ENCODE peak calls at places on chromosomes 6 and 20, in five cellular contexts. One of them, this sample, is unnamed.

GRCh38 chr20:57047281-57048026 is 219.0 kb downstream of the BMP7 start:
- DNase-seq in right lobe of liver: no peak
- DNase-seq in fibroblast of lung: no peak
- DNase-seq in neural progenitor cell: no peak
- DNase-seq in HepG2: peak; percentile 34
- DNase-seq in this sample: no peak

GRCh38 chr20:13430346-13431002 is 208.3 kb downstream of the TASP1 start:
- DNase-seq in right lobe of liver: no peak
- DNase-seq in fibroblast of lung: no peak
- DNase-seq in neural progenitor cell: no peak
- DNase-seq in HepG2: peak; percentile 92
- DNase-seq in this sample: no peak

GRCh38 chr6:168530653-168531071 is 89.7 kb downstream of the SMOC2 start:
- DNase-seq in right lobe of liver: no peak
- DNase-seq in fibroblast of lung: no peak
- DNase-seq in neural progenitor cell: no peak
- DNase-seq in HepG2: no peak
- DNase-seq in this sample: no peak

GRCh38 chr6:159691963-159692287 is 1.1 kb downstream of the SOD2 start:
- DNase-seq in right lobe of liver: no peak
- DNase-seq in fibroblast of lung: no peak
- DNase-seq in neural progenitor cell: no peak
- DNase-seq in HepG2: peak; percentile 34
- DNase-seq in this sample: no peak

GRCh38 chr6:2432258-2432657 is 186.9 kb upstream of the GMDS start:
- DNase-seq in right lobe of liver: no peak
- DNase-seq in fibroblast of lung: peak; percentile 87
- DNase-seq in neural progenitor cell: no peak
- DNase-seq in HepG2: no peak
- DNase-seq in this sample: no peak

GRCh38 chr6:28496099-28496779 is 19.4 kb downstream of the GPX6 start:
- DNase-seq in right lobe of liver: no peak
- DNase-seq in fibroblast of lung: peak; percentile 29
- DNase-seq in neural progenitor cell: no peak
- DNase-seq in HepG2: peak; percentile 20
- DNase-seq in this sample: no peak

GRCh38 chr6:41371461-41371991 is 36.1 kb downstream of the NCR2 start:
- DNase-seq in right lobe of liver: no peak
- DNase-seq in fibroblast of lung: peak; percentile 40
- DNase-seq in neural progenitor cell: peak; percentile 86
- DNase-seq in HepG2: no peak
- DNase-seq in this sample: no peak

GRCh38 chr6:150753404-150754184 is 111.9 kb upstream of the MTHFD1L start:
- DNase-seq in right lobe of liver: no peak
- DNase-seq in fibroblast of lung: no peak
- DNase-seq in neural progenitor cell: peak; percentile 72
- DNase-seq in HepG2: no peak
- DNase-seq in this sample: no peak

GRCh38 chr6:125986956-125987617 is 747 bp downstream of the TRMT11 start:
- DNase-seq in right lobe of liver: no peak
- DNase-seq in fibroblast of lung: peak; percentile 15
- DNase-seq in neural progenitor cell: no peak
- DNase-seq in HepG2: peak; percentile 63
- DNase-seq in this sample: no peak

GRCh38 chr6:52161689-52162438 is 24.3 kb upstream of the IL17A start:
- DNase-seq in right lobe of liver: no peak
- DNase-seq in fibroblast of lung: no peak
- DNase-seq in neural progenitor cell: no peak
- DNase-seq in HepG2: no peak
- DNase-seq in this sample: no peak

GRCh38 chr20:3871549-3872265 is 17.5 kb upstream of the PANK2 start:
- DNase-seq in right lobe of liver: no peak
- DNase-seq in fibroblast of lung: no peak
- DNase-seq in neural progenitor cell: no peak
- DNase-seq in HepG2: peak; percentile 44
- DNase-seq in this sample: no peak

GRCh38 chr20:1934578-1935573 is 39.7 kb downstream of the SIRPA start:
- DNase-seq in right lobe of liver: no peak
- DNase-seq in fibroblast of lung: peak; percentile 93
- DNase-seq in neural progenitor cell: no peak
- DNase-seq in HepG2: no peak
- DNase-seq in this sample: peak; percentile 59

GRCh38 chr20:1327241-1327653 is 1.7 kb downstream of the SDCBP2 start:
- DNase-seq in right lobe of liver: peak; percentile 42
- DNase-seq in fibroblast of lung: peak; percentile 71
- DNase-seq in neural progenitor cell: no peak
- DNase-seq in HepG2: no peak
- DNase-seq in this sample: no peak

GRCh38 chr6:101738481-101738880 is 345.0 kb downstream of the GRIK2 start:
- DNase-seq in right lobe of liver: no peak
- DNase-seq in fibroblast of lung: no peak
- DNase-seq in neural progenitor cell: no peak
- DNase-seq in HepG2: no peak
- DNase-seq in this sample: no peak

GRCh38 chr20:61671559-61671958 is 394.1 kb downstream of the TAF4 start:
- DNase-seq in right lobe of liver: no peak
- DNase-seq in fibroblast of lung: no peak
- DNase-seq in neural progenitor cell: no peak
- DNase-seq in HepG2: no peak
- DNase-seq in this sample: no peak
- TF ChIP-seq CTCF in right lobe of liver: no peak
- TF ChIP-seq CTCF in fibroblast of lung: no peak
- TF ChIP-seq CTCF in neural progenitor cell: no peak
- TF ChIP-seq CTCF in HepG2: no peak
- TF ChIP-seq CTCF in this sample: no peak

GRCh38 chr6:30283761-30284160 is 43.0 kb upstream of the TRIM39 start:
- DNase-seq in right lobe of liver: no peak
- DNase-seq in fibroblast of lung: peak; percentile 7
- DNase-seq in neural progenitor cell: no peak
- DNase-seq in HepG2: no peak
- DNase-seq in this sample: no peak

GRCh38 chr6:30287139-30287538 is 39.6 kb upstream of the TRIM39 start:
- DNase-seq in right lobe of liver: no peak
- DNase-seq in fibroblast of lung: no peak
- DNase-seq in neural progenitor cell: no peak
- DNase-seq in HepG2: no peak
- DNase-seq in this sample: no peak

DNA sequence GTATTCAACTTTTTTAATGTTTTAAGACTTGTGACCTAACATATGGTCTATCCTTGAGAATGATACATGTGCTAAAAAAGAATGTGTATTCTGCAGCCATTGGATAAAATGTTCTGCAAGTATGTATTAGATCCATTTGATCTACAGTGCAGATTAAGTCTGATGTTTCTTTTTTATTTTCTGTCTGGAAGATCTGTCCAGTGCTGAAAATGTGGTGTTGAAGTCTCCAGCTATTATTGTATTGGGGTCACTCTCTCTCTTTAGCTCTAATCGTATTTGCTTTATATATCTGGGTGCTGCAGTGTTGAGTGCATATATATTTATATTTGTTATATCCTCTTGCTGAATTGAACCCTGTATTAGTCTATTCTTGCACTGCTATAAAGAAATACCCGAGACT is 44.2 kb upstream of the TRIM39 start:
- DNase-seq in right lobe of liver: no peak
- DNase-seq in fibroblast of lung: no peak
- DNase-seq in neural progenitor cell: no peak
- DNase-seq in HepG2: no peak
- DNase-seq in this sample: no peak
- H3K9me3 ChIP-seq in right lobe of liver: peaks cover 57% of the 10 kb centered on the region
- H3K9me3 ChIP-seq in fibroblast of lung: no peaks in the 10 kb centered on the region
- H3K9me3 ChIP-seq in neural progenitor cell: peaks cover 77% of the 10 kb centered on the region
- H3K9me3 ChIP-seq in HepG2: peaks cover 83% of the 10 kb centered on the region
- H3K9me3 ChIP-seq in this sample: peaks cover 76% of the 10 kb centered on the region

GRCh38 chr6:138162947-138163569 is 1.3 kb downstream of the ARFGEF3 start:
- DNase-seq in right lobe of liver: no peak
- DNase-seq in fibroblast of lung: no peak
- DNase-seq in neural progenitor cell: no peak
- DNase-seq in HepG2: no peak
- DNase-seq in this sample: no peak
- H3K4me3 ChIP-seq in right lobe of liver: no peak overlapping the region
- H3K4me3 ChIP-seq in fibroblast of lung: no peak overlapping the region
- H3K4me3 ChIP-seq in neural progenitor cell: peak overlapping the region; percentile 96
- H3K4me3 ChIP-seq in HepG2: peak overlapping the region; percentile 62
- H3K4me3 ChIP-seq in this sample: no peak overlapping the region

GRCh38 chr6:61887425-61887824 is 398.6 kb downstream of the KHDRBS2 start:
- DNase-seq in right lobe of liver: no peak
- DNase-seq in fibroblast of lung: no peak
- DNase-seq in neural progenitor cell: peak; percentile 40
- DNase-seq in HepG2: no peak
- DNase-seq in this sample: no peak

DNA sequence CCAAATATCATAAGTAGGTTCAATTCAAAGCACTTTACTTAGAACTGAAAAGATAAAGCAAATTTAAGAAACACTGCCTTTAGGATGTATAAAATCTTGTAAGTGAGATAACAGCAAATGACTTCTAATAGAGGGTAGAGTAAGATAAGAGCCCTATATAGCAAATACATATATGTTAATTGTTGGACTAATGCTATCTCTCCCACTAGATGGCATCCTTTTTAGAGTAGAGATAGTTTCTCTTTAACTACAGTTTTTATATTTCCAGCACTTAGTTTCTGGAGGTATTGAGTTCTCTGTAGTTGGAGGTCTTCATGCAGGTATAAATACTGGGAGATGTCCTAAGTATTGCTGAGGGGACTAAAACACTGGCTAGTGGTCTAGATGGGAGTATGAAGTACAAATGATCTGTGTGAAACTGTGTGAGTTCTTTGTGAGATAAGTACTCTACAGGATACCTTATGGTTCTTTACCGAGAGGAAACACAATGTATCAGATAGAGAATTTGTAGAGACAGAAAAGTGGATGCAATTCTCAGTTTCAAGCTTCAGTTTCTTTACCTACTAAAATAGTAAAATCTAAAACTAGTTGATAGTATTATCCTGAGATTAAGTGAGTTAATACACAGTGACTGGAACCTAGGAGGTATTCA is 399.3 kb downstream of the KHDRBS2 start:
- DNase-seq in right lobe of liver: no peak
- DNase-seq in fibroblast of lung: no peak
- DNase-seq in neural progenitor cell: no peak
- DNase-seq in HepG2: peak; percentile 17
- DNase-seq in this sample: no peak
- TF ChIP-seq CTCF in right lobe of liver: peak; percentile 18
- TF ChIP-seq CTCF in fibroblast of lung: no peak
- TF ChIP-seq CTCF in neural progenitor cell: peak; percentile 45
- TF ChIP-seq CTCF in HepG2: peak; percentile 9
- TF ChIP-seq CTCF in this sample: no peak

GRCh38 chr20:39080326-39080725 is 118.2 kb downstream of the DHX35 start:
- DNase-seq in right lobe of liver: no peak
- DNase-seq in fibroblast of lung: no peak
- DNase-seq in neural progenitor cell: no peak
- DNase-seq in HepG2: no peak
- DNase-seq in this sample: no peak
- H3K9me3 ChIP-seq in right lobe of liver: no peaks in the 10 kb centered on the region
- H3K9me3 ChIP-seq in fibroblast of lung: no peaks in the 10 kb centered on the region
- H3K9me3 ChIP-seq in neural progenitor cell: no peaks in the 10 kb centered on the region
- H3K9me3 ChIP-seq in HepG2: no peaks in the 10 kb centered on the region
- H3K9me3 ChIP-seq in this sample: no peaks in the 10 kb centered on the region

DNA sequence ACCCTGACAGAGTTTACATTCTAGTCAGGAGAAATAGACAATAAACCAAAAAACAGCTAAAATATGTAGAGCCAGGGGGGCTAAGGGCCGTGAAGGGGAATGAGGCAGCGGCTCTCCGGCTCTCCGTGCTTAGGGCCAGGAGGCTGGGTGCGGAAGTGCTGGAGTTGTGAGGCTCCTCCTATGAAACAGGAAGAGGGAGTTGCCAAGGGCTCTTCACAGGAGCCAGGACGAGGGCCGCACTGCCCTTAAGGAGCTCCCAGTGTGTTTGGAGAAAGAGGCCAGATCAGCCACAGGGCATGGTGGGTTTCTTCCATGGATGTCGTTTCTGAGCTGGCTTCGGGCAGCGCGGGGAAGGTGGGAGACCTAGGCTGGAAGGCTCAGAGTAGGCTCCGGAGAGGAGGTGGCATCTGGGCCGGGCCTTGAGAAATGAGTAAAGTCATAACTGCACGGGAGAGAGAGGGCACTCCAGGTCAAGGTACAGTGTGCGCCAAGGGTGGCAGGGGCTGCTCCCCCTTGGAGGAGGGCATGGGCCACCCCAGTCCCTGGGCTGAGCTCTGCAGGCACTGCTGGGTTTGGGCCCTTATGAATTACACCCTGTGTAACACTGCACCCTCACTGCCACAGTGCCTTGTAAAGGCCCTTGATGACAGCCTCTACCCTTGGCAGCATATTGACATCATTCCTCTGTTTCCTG is 20.8 kb upstream of the MLN start:
- DNase-seq in right lobe of liver: no peak
- DNase-seq in fibroblast of lung: peak; percentile 33
- DNase-seq in neural progenitor cell: no peak
- DNase-seq in HepG2: no peak
- DNase-seq in this sample: no peak
- H3K4me3 ChIP-seq in right lobe of liver: no peak overlapping the region
- H3K4me3 ChIP-seq in fibroblast of lung: no peak overlapping the region
- H3K4me3 ChIP-seq in neural progenitor cell: no peak overlapping the region
- H3K4me3 ChIP-seq in HepG2: no peak overlapping the region
- H3K4me3 ChIP-seq in this sample: no peak overlapping the region

This sample was measured in thoracic aorta.